ENCODE peak calls at places on chromosomes 11 and 22, in ten cellular contexts. I, G, T, Q, A, B, L, X, D and J are unnamed samples.

GRCh38 chr11:3221408-3222002 is 2.9 kb upstream of the MRGPRG start:
- DNase-seq in I (peak; percentile 54), T (no peak), L (no peak), A (no peak), G (no peak), X (no peak), B (no peak), Q (no peak), D (no peak), J (no peak)

GRCh38 chr11:90747057-90747456 is 524.2 kb upstream of the CHORDC1 start:
- DNase-seq in G (no peak), T (no peak), I (no peak), Q (peak; percentile 70), B (no peak), D (no peak), X (no peak), A (no peak), L (no peak), J (no peak)

GRCh38 chr22:24460418-24461089 is 33.2 kb downstream of the ADORA2A start:
- DNase-seq in A (no peak), D (no peak), X (no peak), L (no peak), B (no peak), Q (peak; percentile 40), T (no peak), I (no peak), G (no peak), J (no peak)

GRCh38 chr22:27110985-27111451 is 453.6 kb downstream of the MIAT start:
- DNase-seq in L (no peak), G (no peak), T (no peak), Q (peak; percentile 71), I (no peak), D (peak; percentile 48), B (peak; percentile 56), A (no peak), X (no peak), J (no peak)

GRCh38 chr11:57527056-57527631 is 3.4 kb downstream of the TIMM10 start:
- DNase-seq in I (peak; percentile 81), X (peak; percentile 73), L (no peak), B (peak; percentile 90), D (peak; percentile 58), A (peak; percentile 46), G (peak; percentile 77), Q (peak; percentile 52), T (peak; percentile 67), J (peak; percentile 75)

GRCh38 chr11:20045098-20045688 is 115.1 kb downstream of the DBX1 start:
- DNase-seq in A (no peak), B (peak; percentile 60), D (no peak), G (no peak), X (no peak), L (no peak), T (no peak), Q (no peak), I (no peak), J (peak; percentile 39)

GRCh38 chr22:19349778-19350475 is 58.4 kb upstream of the CLTCL1 start:
- DNase-seq in I (no peak), D (no peak), B (no peak), L (no peak), Q (no peak), T (no peak), X (no peak), G (no peak), A (no peak), J (no peak)

GRCh38 chr11:83493918-83494317 is 207.8 kb upstream of the CCDC90B start:
- DNase-seq in L (no peak), A (no peak), X (no peak), B (no peak), T (no peak), I (no peak), G (no peak), Q (no peak), D (no peak), J (no peak)

GRCh38 chr11:21511835-21512440 is 680.9 kb upstream of the ANO5 start:
- DNase-seq in D (peak; percentile 87), I (no peak), Q (peak; percentile 21), X (no peak), T (peak; percentile 1), L (no peak), A (peak; percentile 71), G (peak; percentile 3), B (peak; percentile 65), J (peak; percentile 45)

GRCh38 chr22:42720263-42721044 is at the start of gene A4GALT:
- DNase-seq in T (peak; percentile 3), A (no peak), G (no peak), D (peak; percentile 84), L (no peak), Q (no peak), X (peak; percentile 3), B (peak; percentile 82), I (no peak), J (peak; percentile 51)